ENCODE peak calls at places on chromosomes 16 and 17, in five cellular contexts. R is CD4-positive, alpha-beta T cell; I is nephron progenitor cell; Q is esophagus squamous epithelium; Y is dorsolateral prefrontal cortex. T is an unnamed sample.

GRCh38 chr16:85227924-85228462 is 115.7 kb upstream of the CIBAR2 start:
- DNase-seq in R (no peak), I (peak; percentile 69), Q (no peak), Y (no peak), T (no peak)

GRCh38 chr16:57435838-57436237 is 11.3 kb downstream of the CIAPIN1 start:
- DNase-seq in R (no peak), I (no peak), Q (no peak), Y (no peak), T (no peak)

GRCh38 chr17:74453665-74454196 is 12.7 kb upstream of the CD300A start:
- DNase-seq in R (peak; percentile 45), I (no peak), Q (no peak), Y (no peak), T (no peak)

GRCh38 chr16:89374393-89374948 is 115.9 kb downstream of the ANKRD11 start:
- DNase-seq in R (no peak), I (peak; percentile 35), Q (no peak), Y (peak; percentile 72), T (peak; percentile 22)

GRCh38 chr16:85055503-85056210 is 28.1 kb downstream of the KIAA0513 start:
- DNase-seq in R (peak; percentile 35), I (no peak), Q (peak; percentile 31), Y (no peak), T (no peak)

GRCh38 chr16:49651980-49652379 is 203.9 kb downstream of the ZNF423 start:
- DNase-seq in R (no peak), I (no peak), Q (no peak), Y (no peak), T (no peak)

GRCh38 chr17:12077773-12078172 is 57.1 kb downstream of the MAP2K4 start:
- DNase-seq in R (no peak), I (no peak), Q (no peak), Y (no peak), T (no peak)

GRCh38 chr17:17303010-17303846 is at the start of gene NT5M:
- DNase-seq in R (peak; percentile 31), I (peak; percentile 85), Q (no peak), Y (peak; percentile 86), T (peak; percentile 66)

GRCh38 chr17:3885970-3886369 is 6.9 kb downstream of the CAMKK1 start:
- DNase-seq in R (no peak), I (no peak), Q (no peak), Y (no peak), T (no peak)

GRCh38 chr16:69796285-69797118 is 34.4 kb downstream of the WWP2 start:
- DNase-seq in R (no peak), I (peak; percentile 36), Q (no peak), Y (peak; percentile 62), T (peak; percentile 40)

GRCh38 chr16:72025404-72026114 is 17.0 kb downstream of the DHODH start:
- DNase-seq in R (no peak), I (no peak), Q (no peak), Y (no peak), T (no peak)

GRCh38 chr17:40303706-40304450 is 5.1 kb upstream of the RARA start:
- DNase-seq in R (no peak), I (no peak), Q (no peak), Y (no peak), T (no peak)

GRCh38 chr17:56681561-56682266 is 88.2 kb downstream of the NOG start:
- DNase-seq in R (no peak), I (no peak), Q (no peak), Y (no peak), T (no peak)

GRCh38 chr16:8551388-8552332 is 38.7 kb downstream of the TMEM114 start:
- DNase-seq in R (no peak), I (no peak), Q (no peak), Y (no peak), T (no peak)

GRCh38 chr17:17851603-17852002 is 14.8 kb upstream of the SREBF1 start:
- DNase-seq in R (no peak), I (no peak), Q (no peak), Y (no peak), T (no peak)

GRCh38 chr16:85017151-85017550 is 5.8 kb upstream of the ZDHHC7 start:
- DNase-seq in R (no peak), I (no peak), Q (no peak), Y (no peak), T (no peak)

GRCh38 chr16:10088380-10088793 is 93.8 kb downstream of the GRIN2A start:
- DNase-seq in R (no peak), I (no peak), Q (no peak), Y (no peak), T (no peak)

GRCh38 chr16:71373073-71373472 is 14.6 kb downstream of the CALB2 start:
- DNase-seq in R (no peak), I (no peak), Q (no peak), Y (no peak), T (no peak)

GRCh38 chr16:660459-661183 is 7.3 kb upstream of the RHOT2 start:
- DNase-seq in R (peak; percentile 33), I (peak; percentile 88), Q (no peak), Y (peak; percentile 78), T (peak; percentile 75)

GRCh38 chr17:21304091-21304490 is 19.6 kb downstream of the MAP2K3 start:
- DNase-seq in R (no peak), I (no peak), Q (no peak), Y (no peak), T (no peak)

GRCh38 chr17:6468051-6468790 is 24.0 kb downstream of the PIMREG start:
- DNase-seq in R (no peak), I (no peak), Q (no peak), Y (peak; percentile 47), T (no peak)

GRCh38 chr17:9218068-9218635 is 196.8 kb downstream of the NTN1 start:
- DNase-seq in R (no peak), I (no peak), Q (no peak), Y (no peak), T (no peak)

GRCh38 chr16:26644912-26645543 is 421.7 kb upstream of the C16orf82 start:
- DNase-seq in R (no peak), I (no peak), Q (no peak), Y (no peak), T (no peak)

GRCh38 chr16:554640-555413 is 5.4 kb upstream of the PRR35 start:
- DNase-seq in R (no peak), I (peak; percentile 50), Q (no peak), Y (peak; percentile 60), T (no peak)

GRCh38 chr17:30920683-30921543 is 832 bp upstream of the ADAP2 start:
- DNase-seq in R (no peak), I (no peak), Q (no peak), Y (no peak), T (no peak)

DNA sequence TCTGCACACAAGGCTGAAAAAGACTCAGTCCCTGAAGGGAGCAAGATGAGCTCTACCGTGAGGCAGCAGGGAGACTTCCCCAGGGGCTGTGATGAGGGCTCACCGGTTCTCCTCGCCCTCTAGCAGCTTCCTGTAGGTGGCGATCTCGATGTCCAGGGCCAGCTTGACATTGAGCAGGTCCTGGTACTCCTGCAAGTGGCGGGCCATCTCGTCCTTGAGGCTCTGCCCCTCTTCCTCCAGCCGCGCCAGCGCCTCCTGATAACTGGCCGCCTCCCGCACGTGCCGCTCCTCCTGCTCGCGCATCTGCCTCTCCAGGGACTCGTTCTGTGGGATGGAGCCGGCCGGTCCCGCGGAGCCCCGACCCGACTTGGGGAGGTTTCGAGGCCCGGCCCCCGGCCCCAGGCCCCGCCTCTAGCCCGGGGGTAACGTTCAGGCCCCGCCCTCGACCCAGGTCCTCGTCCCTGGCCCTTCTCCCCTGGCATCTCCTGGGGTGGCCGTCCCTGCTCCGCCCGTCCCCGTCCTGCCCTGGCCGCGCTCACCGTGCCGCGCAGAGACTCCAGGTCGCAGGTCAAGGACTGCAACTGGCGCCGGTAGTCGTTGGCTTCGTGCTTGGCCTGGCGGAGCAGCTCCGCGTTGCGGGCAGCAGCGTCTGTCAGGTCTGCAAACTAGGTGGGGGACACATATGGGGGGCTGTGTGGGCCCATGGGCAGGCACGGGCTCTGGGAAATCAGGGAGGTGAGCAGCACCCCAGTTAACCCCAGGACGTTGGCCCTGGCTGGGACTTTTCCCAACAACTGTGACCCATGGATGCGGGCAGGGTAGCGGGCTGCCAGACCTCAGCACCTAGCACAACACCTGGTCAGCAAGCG is 3.9 kb downstream of the GFAP start:
- DNase-seq in R (peak; percentile 32), I (peak; percentile 70), Q (no peak), Y (peak; percentile 16), T (peak; percentile 65)
- TF ChIP-seq CTCF in R (peak; percentile 43), I (peak; percentile 56), Q (no peak), Y (no peak), T (peak; percentile 68)

DNA sequence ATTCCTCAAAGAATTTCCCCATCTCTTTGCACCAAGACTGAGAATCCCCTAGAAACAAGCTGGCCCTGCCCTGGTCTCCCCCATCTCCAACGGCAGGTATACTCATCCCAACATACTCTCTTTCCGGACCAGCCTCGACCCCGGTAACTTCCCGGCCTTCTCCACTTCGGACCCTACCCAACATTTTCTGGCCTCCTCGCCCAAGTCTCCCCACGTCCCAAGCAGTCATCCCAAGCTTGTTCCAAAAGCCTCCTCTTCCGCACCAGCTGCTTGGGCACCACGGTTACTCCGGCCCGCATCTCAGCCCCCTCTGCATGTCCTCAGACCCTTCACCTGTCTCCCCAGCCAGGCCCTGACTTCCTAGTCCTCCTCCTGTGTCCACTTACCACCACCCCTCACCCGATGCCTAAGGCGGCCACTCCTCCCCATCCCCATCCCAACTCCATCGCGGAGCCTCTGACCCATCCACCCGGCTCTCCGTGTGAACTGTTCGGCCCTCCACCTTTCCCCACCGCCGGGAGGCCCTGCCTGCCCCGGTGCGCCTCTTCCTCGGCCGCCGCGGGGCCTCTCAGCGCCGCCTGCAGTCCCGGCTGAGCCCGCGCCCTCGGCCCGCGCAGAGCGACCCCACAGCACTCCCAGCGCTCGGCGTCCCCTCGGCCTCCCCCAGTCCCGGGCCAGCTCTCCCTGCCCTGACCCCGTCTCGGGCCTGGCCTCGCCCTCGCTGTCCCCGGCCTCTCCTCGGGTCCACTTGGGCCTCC is 993 bp downstream of the PITPNA start:
- DNase-seq in R (no peak), I (peak; percentile 59), Q (no peak), Y (no peak), T (peak; percentile 32)
- TF ChIP-seq CTCF in R (peak; percentile 23), I (no peak), Q (no peak), Y (no peak), T (peak; percentile 45)

GRCh38 chr16:73329363-73330306 is 281.7 kb upstream of the ZFHX3 start:
- DNase-seq in R (no peak), I (no peak), Q (no peak), Y (no peak), T (no peak)
- TF ChIP-seq CTCF in R (no peak), I (no peak), Q (no peak), Y (peak; percentile 12), T (peak; percentile 40)

GRCh38 chr17:44977740-44978584 is 9.9 kb upstream of the C1QL1 start:
- DNase-seq in R (no peak), I (no peak), Q (no peak), Y (no peak), T (no peak)

GRCh38 chr17:44979426-44980273 is 11.5 kb upstream of the C1QL1 start:
- DNase-seq in R (no peak), I (no peak), Q (no peak), Y (no peak), T (no peak)

GRCh38 chr17:44978807-44979206 is 10.7 kb upstream of the C1QL1 start:
- DNase-seq in R (no peak), I (no peak), Q (no peak), Y (no peak), T (no peak)

GRCh38 chr17:44976198-44976597 is 8.1 kb upstream of the C1QL1 start:
- DNase-seq in R (no peak), I (no peak), Q (no peak), Y (no peak), T (no peak)

DNA sequence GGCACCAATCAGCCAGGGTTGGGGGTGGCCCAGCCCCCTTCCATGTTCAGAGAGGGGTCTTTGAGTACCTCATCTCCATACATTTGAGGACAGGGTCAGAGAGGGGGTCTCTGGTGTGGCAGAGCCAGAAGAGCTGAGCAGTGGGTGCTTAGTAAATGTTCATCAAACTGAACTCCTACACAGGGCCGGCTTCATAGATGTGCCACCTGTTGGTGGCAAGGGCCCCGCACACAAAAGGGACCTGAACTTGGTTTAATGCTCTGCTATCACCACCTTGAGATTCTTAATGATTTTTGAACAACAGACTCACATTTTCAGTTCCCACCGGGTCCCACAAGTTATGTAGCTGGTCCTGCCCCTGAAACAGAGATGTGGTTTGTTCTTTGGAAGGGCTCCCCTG is 9.0 kb upstream of the C1QL1 start:
- DNase-seq in R (no peak), I (no peak), Q (no peak), Y (no peak), T (no peak)
- TF ChIP-seq CTCF in R (no peak), I (no peak), Q (no peak), Y (no peak), T (no peak)